ENCODE peak calls at places on chromosomes 1 and 21, in five cellular contexts. One of them, this sample, is unnamed.

GRCh38 chr1:71414229-71414628 is 333.4 kb upstream of the ZRANB2 start:
- DNase-seq in brain microvascular endothelial cell: no peak
- DNase-seq in thoracic aorta: no peak
- DNase-seq in cardiac fibroblast: peak
- DNase-seq in upper lobe of right lung: no peak
- DNase-seq in this sample: peak

GRCh38 chr1:232432313-232432712 is 197.6 kb downstream of the SIPA1L2 start:
- DNase-seq in brain microvascular endothelial cell: peak
- DNase-seq in thoracic aorta: no peak
- DNase-seq in cardiac fibroblast: peak
- DNase-seq in upper lobe of right lung: no peak
- DNase-seq in this sample: peak

GRCh38 chr1:201126832-201127754 is at the start of gene ASCL5:
- DNase-seq in brain microvascular endothelial cell: peak
- DNase-seq in thoracic aorta: no peak
- DNase-seq in cardiac fibroblast: peak
- DNase-seq in upper lobe of right lung: peak
- DNase-seq in this sample: no peak

GRCh38 chr1:153228481-153228880 is 11.1 kb downstream of the PRR9 start:
- DNase-seq in brain microvascular endothelial cell: no peak
- DNase-seq in thoracic aorta: no peak
- DNase-seq in cardiac fibroblast: no peak
- DNase-seq in upper lobe of right lung: no peak
- DNase-seq in this sample: no peak

GRCh38 chr1:68516066-68516465 is 19.2 kb upstream of the DEPDC1 start:
- DNase-seq in brain microvascular endothelial cell: no peak
- DNase-seq in thoracic aorta: no peak
- DNase-seq in cardiac fibroblast: peak
- DNase-seq in upper lobe of right lung: no peak
- DNase-seq in this sample: peak

GRCh38 chr1:183039985-183040447 is 16.8 kb downstream of the LAMC1 start:
- DNase-seq in brain microvascular endothelial cell: peak
- DNase-seq in thoracic aorta: no peak
- DNase-seq in cardiac fibroblast: peak
- DNase-seq in upper lobe of right lung: no peak
- DNase-seq in this sample: peak

GRCh38 chr1:51192213-51192843 is 43.7 kb upstream of the RNF11 start:
- DNase-seq in brain microvascular endothelial cell: peak
- DNase-seq in thoracic aorta: peak
- DNase-seq in cardiac fibroblast: peak
- DNase-seq in upper lobe of right lung: no peak
- DNase-seq in this sample: peak

GRCh38 chr1:27752372-27752771 is 20.6 kb upstream of the STX12 start:
- DNase-seq in brain microvascular endothelial cell: no peak
- DNase-seq in thoracic aorta: no peak
- DNase-seq in cardiac fibroblast: no peak
- DNase-seq in upper lobe of right lung: no peak
- DNase-seq in this sample: no peak

GRCh38 chr1:81950845-81951244 is 150.1 kb downstream of the ADGRL2 start:
- DNase-seq in brain microvascular endothelial cell: no peak
- DNase-seq in thoracic aorta: no peak
- DNase-seq in cardiac fibroblast: peak
- DNase-seq in upper lobe of right lung: no peak
- DNase-seq in this sample: peak

GRCh38 chr1:226034482-226034881 is 28.0 kb upstream of the H3-3A start:
- DNase-seq in brain microvascular endothelial cell: peak
- DNase-seq in thoracic aorta: peak
- DNase-seq in cardiac fibroblast: peak
- DNase-seq in upper lobe of right lung: peak
- DNase-seq in this sample: peak

GRCh38 chr1:33004628-33005027 is 32.1 kb downstream of the AK2 start:
- DNase-seq in brain microvascular endothelial cell: peak
- DNase-seq in thoracic aorta: no peak
- DNase-seq in cardiac fibroblast: peak
- DNase-seq in upper lobe of right lung: no peak
- DNase-seq in this sample: no peak

GRCh38 chr1:1947493-1947892 is 28.4 kb upstream of the TMEM52 start:
- DNase-seq in brain microvascular endothelial cell: no peak
- DNase-seq in thoracic aorta: no peak
- DNase-seq in cardiac fibroblast: no peak
- DNase-seq in upper lobe of right lung: no peak
- DNase-seq in this sample: no peak

GRCh38 chr1:164707868-164708331 is 148.9 kb downstream of the PBX1 start:
- DNase-seq in brain microvascular endothelial cell: peak
- DNase-seq in thoracic aorta: no peak
- DNase-seq in cardiac fibroblast: peak
- DNase-seq in upper lobe of right lung: no peak
- DNase-seq in this sample: peak

GRCh38 chr1:208122612-208123358 is 121.4 kb downstream of the PLXNA2 start:
- DNase-seq in brain microvascular endothelial cell: no peak
- DNase-seq in thoracic aorta: no peak
- DNase-seq in cardiac fibroblast: no peak
- DNase-seq in upper lobe of right lung: no peak
- DNase-seq in this sample: no peak

GRCh38 chr1:47680815-47681475 is 243.1 kb downstream of the FOXD2 start:
- DNase-seq in brain microvascular endothelial cell: no peak
- DNase-seq in thoracic aorta: no peak
- DNase-seq in cardiac fibroblast: no peak
- DNase-seq in upper lobe of right lung: no peak
- DNase-seq in this sample: no peak

GRCh38 chr1:168907781-168908180 is 178.8 kb upstream of the DPT start:
- DNase-seq in brain microvascular endothelial cell: no peak
- DNase-seq in thoracic aorta: no peak
- DNase-seq in cardiac fibroblast: no peak
- DNase-seq in upper lobe of right lung: no peak
- DNase-seq in this sample: no peak

GRCh38 chr1:227747948-227748495 is 12.8 kb downstream of the SNAP47 start:
- DNase-seq in brain microvascular endothelial cell: no peak
- DNase-seq in thoracic aorta: no peak
- DNase-seq in cardiac fibroblast: no peak
- DNase-seq in upper lobe of right lung: no peak
- DNase-seq in this sample: no peak

GRCh38 chr1:57124170-57124569 is 158.4 kb upstream of the C8B start:
- DNase-seq in brain microvascular endothelial cell: no peak
- DNase-seq in thoracic aorta: no peak
- DNase-seq in cardiac fibroblast: no peak
- DNase-seq in upper lobe of right lung: no peak
- DNase-seq in this sample: no peak

GRCh38 chr21:18760247-18760646 is 356.7 kb upstream of the TMPRSS15 start:
- DNase-seq in brain microvascular endothelial cell: no peak
- DNase-seq in thoracic aorta: no peak
- DNase-seq in cardiac fibroblast: no peak
- DNase-seq in upper lobe of right lung: no peak
- DNase-seq in this sample: no peak

GRCh38 chr1:26411624-26412074 is 1.0 kb downstream of the LIN28A start:
- DNase-seq in brain microvascular endothelial cell: no peak
- DNase-seq in thoracic aorta: no peak
- DNase-seq in cardiac fibroblast: no peak
- DNase-seq in upper lobe of right lung: no peak
- DNase-seq in this sample: no peak

GRCh38 chr21:45309541-45310381 is 22.1 kb upstream of the POFUT2 start:
- DNase-seq in brain microvascular endothelial cell: no peak
- DNase-seq in thoracic aorta: no peak
- DNase-seq in cardiac fibroblast: no peak
- DNase-seq in upper lobe of right lung: no peak
- DNase-seq in this sample: no peak

GRCh38 chr1:119546641-119547040 is 39.6 kb downstream of the HSD3B1 start:
- DNase-seq in brain microvascular endothelial cell: no peak
- DNase-seq in thoracic aorta: no peak
- DNase-seq in cardiac fibroblast: no peak
- DNase-seq in upper lobe of right lung: no peak
- DNase-seq in this sample: no peak

GRCh38 chr1:6795203-6795602 is 9.9 kb downstream of the CAMTA1 start:
- DNase-seq in brain microvascular endothelial cell: no peak
- DNase-seq in thoracic aorta: no peak
- DNase-seq in cardiac fibroblast: no peak
- DNase-seq in upper lobe of right lung: no peak
- DNase-seq in this sample: no peak

GRCh38 chr1:199856381-199856780 is 171.1 kb upstream of the NR5A2 start:
- DNase-seq in brain microvascular endothelial cell: no peak
- DNase-seq in thoracic aorta: no peak
- DNase-seq in cardiac fibroblast: no peak
- DNase-seq in upper lobe of right lung: no peak
- DNase-seq in this sample: no peak
- H3K4me3 ChIP-seq in brain microvascular endothelial cell: no peak
- H3K4me3 ChIP-seq in thoracic aorta: no peak
- H3K4me3 ChIP-seq in cardiac fibroblast: no peak
- H3K4me3 ChIP-seq in upper lobe of right lung: no peak
- H3K4me3 ChIP-seq in this sample: no peak

DNA sequence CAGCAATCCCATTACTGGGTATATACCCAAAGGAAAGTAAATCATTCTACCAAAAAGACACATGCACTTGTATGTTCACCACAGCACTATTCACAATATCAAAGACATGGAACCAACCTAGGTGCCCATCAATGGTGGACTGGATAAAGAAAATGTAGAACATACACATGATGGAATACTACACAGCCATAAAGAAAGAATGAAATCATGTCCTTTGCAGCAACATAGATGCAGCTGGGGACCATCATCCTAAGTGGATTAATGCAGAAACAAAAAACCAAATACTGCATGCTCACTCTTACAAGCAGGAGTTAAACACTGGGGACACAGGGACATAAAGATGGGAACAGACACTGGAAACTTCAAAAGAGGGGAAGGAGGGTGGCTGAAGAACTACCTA is 8.7 kb downstream of the ANP32E start:
- DNase-seq in brain microvascular endothelial cell: no peak
- DNase-seq in thoracic aorta: no peak
- DNase-seq in cardiac fibroblast: no peak
- DNase-seq in upper lobe of right lung: no peak
- DNase-seq in this sample: no peak
- H3K4me3 ChIP-seq in brain microvascular endothelial cell: no peak
- H3K4me3 ChIP-seq in thoracic aorta: no peak
- H3K4me3 ChIP-seq in cardiac fibroblast: no peak
- H3K4me3 ChIP-seq in upper lobe of right lung: no peak
- H3K4me3 ChIP-seq in this sample: no peak

GRCh38 chr21:35525443-35525842 is 476.3 kb upstream of the RUNX1 start:
- DNase-seq in brain microvascular endothelial cell: peak
- DNase-seq in thoracic aorta: no peak
- DNase-seq in cardiac fibroblast: peak
- DNase-seq in upper lobe of right lung: no peak
- DNase-seq in this sample: no peak

GRCh38 chr21:35530726-35531125 is 481.6 kb upstream of the RUNX1 start:
- DNase-seq in brain microvascular endothelial cell: no peak
- DNase-seq in thoracic aorta: no peak
- DNase-seq in cardiac fibroblast: no peak
- DNase-seq in upper lobe of right lung: no peak
- DNase-seq in this sample: no peak

GRCh38 chr21:35527358-35527757 is 478.3 kb upstream of the RUNX1 start:
- DNase-seq in brain microvascular endothelial cell: no peak
- DNase-seq in thoracic aorta: no peak
- DNase-seq in cardiac fibroblast: no peak
- DNase-seq in upper lobe of right lung: no peak
- DNase-seq in this sample: no peak

GRCh38 chr21:35528109-35529042 is 479.3 kb upstream of the RUNX1 start:
- DNase-seq in brain microvascular endothelial cell: peak
- DNase-seq in thoracic aorta: no peak
- DNase-seq in cardiac fibroblast: peak
- DNase-seq in upper lobe of right lung: peak
- DNase-seq in this sample: no peak

GRCh38 chr21:35529141-35529863 is 480.2 kb upstream of the RUNX1 start:
- DNase-seq in brain microvascular endothelial cell: peak
- DNase-seq in thoracic aorta: no peak
- DNase-seq in cardiac fibroblast: peak
- DNase-seq in upper lobe of right lung: no peak
- DNase-seq in this sample: no peak
- H3K4me3 ChIP-seq in brain microvascular endothelial cell: no peak
- H3K4me3 ChIP-seq in thoracic aorta: peak
- H3K4me3 ChIP-seq in cardiac fibroblast: peak
- H3K4me3 ChIP-seq in upper lobe of right lung: peak
- H3K4me3 ChIP-seq in this sample: no peak

GRCh38 chr1:220124542-220124941 is 30.6 kb downstream of the IARS2 start:
- DNase-seq in brain microvascular endothelial cell: no peak
- DNase-seq in thoracic aorta: no peak
- DNase-seq in cardiac fibroblast: peak
- DNase-seq in upper lobe of right lung: no peak
- DNase-seq in this sample: peak

GRCh38 chr1:220123889-220124288 is 30.0 kb downstream of the IARS2 start:
- DNase-seq in brain microvascular endothelial cell: no peak
- DNase-seq in thoracic aorta: no peak
- DNase-seq in cardiac fibroblast: no peak
- DNase-seq in upper lobe of right lung: no peak
- DNase-seq in this sample: no peak

GRCh38 chr1:220129479-220130210 is 35.7 kb downstream of the IARS2 start:
- DNase-seq in brain microvascular endothelial cell: no peak
- DNase-seq in thoracic aorta: no peak
- DNase-seq in cardiac fibroblast: no peak
- DNase-seq in upper lobe of right lung: no peak
- DNase-seq in this sample: no peak

GRCh38 chr1:220121791-220122530 is 28.0 kb downstream of the IARS2 start:
- DNase-seq in brain microvascular endothelial cell: no peak
- DNase-seq in thoracic aorta: no peak
- DNase-seq in cardiac fibroblast: peak
- DNase-seq in upper lobe of right lung: no peak
- DNase-seq in this sample: no peak

DNA sequence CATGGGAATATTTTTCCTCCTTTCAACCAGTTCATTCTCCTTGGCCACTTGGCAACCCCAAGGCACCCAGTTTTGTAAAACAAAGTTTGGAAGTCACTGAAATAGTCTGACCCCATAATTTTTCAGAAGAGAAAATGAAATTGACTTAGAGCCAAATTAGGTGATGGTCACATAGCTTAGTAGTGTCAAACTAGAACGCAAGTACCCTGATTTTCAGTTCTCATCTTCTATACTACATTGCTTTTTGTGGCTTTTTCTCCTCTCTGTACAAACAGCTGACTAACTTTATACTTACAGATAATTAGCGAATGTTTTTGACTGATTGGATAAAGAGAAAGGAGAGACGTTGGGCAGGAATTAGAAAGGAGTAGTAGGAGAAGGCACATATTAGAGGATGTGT is 33.1 kb downstream of the IARS2 start:
- DNase-seq in brain microvascular endothelial cell: no peak
- DNase-seq in thoracic aorta: no peak
- DNase-seq in cardiac fibroblast: no peak
- DNase-seq in upper lobe of right lung: no peak
- DNase-seq in this sample: no peak
- H3K4me3 ChIP-seq in brain microvascular endothelial cell: no peak
- H3K4me3 ChIP-seq in thoracic aorta: no peak
- H3K4me3 ChIP-seq in cardiac fibroblast: no peak
- H3K4me3 ChIP-seq in upper lobe of right lung: no peak
- H3K4me3 ChIP-seq in this sample: no peak

GRCh38 chr1:204317170-204317569 is 42.6 kb downstream of the PLEKHA6 start:
- DNase-seq in brain microvascular endothelial cell: no peak
- DNase-seq in thoracic aorta: no peak
- DNase-seq in cardiac fibroblast: no peak
- DNase-seq in upper lobe of right lung: no peak
- DNase-seq in this sample: no peak

GRCh38 chr1:204314209-204314892 is 45.4 kb downstream of the PLEKHA6 start:
- DNase-seq in brain microvascular endothelial cell: no peak
- DNase-seq in thoracic aorta: no peak
- DNase-seq in cardiac fibroblast: no peak
- DNase-seq in upper lobe of right lung: no peak
- DNase-seq in this sample: no peak

GRCh38 chr1:204316164-204316563 is 43.6 kb downstream of the PLEKHA6 start:
- DNase-seq in brain microvascular endothelial cell: no peak
- DNase-seq in thoracic aorta: no peak
- DNase-seq in cardiac fibroblast: no peak
- DNase-seq in upper lobe of right lung: no peak
- DNase-seq in this sample: no peak

GRCh38 chr1:204314893-204315735 is 44.6 kb downstream of the PLEKHA6 start:
- DNase-seq in brain microvascular endothelial cell: no peak
- DNase-seq in thoracic aorta: no peak
- DNase-seq in cardiac fibroblast: no peak
- DNase-seq in upper lobe of right lung: no peak
- DNase-seq in this sample: no peak

GRCh38 chr1:204313675-204314074 is 46.1 kb downstream of the PLEKHA6 start:
- DNase-seq in brain microvascular endothelial cell: no peak
- DNase-seq in thoracic aorta: no peak
- DNase-seq in cardiac fibroblast: no peak
- DNase-seq in upper lobe of right lung: no peak
- DNase-seq in this sample: no peak
- H3K4me3 ChIP-seq in brain microvascular endothelial cell: no peak
- H3K4me3 ChIP-seq in thoracic aorta: no peak
- H3K4me3 ChIP-seq in cardiac fibroblast: no peak
- H3K4me3 ChIP-seq in upper lobe of right lung: no peak
- H3K4me3 ChIP-seq in this sample: no peak